ENCODE peak calls at places on chromosome 2, in nine cellular contexts. One of them, this sample, is unnamed.
A peak's percentile ranks its signal among the peaks of the same experiment; 100 is the strongest.

GRCh38 chr2:215002500-215002899 is 135.9 kb downstream of the ABCA12 start:
- DNase-seq in kidney epithelial cell: peak; percentile 4
- DNase-seq in BE2C: peak; percentile 36
- DNase-seq in amniotic stem cell: peak; percentile 42
- DNase-seq in stimulated activated CD8-positive, alpha-beta memory T cell treated with anti-CD3 and anti-CD28 coated beads, Interleukin-4, amount 100 ng/mL, for 24 hours: no peak
- DNase-seq in activated CD4-positive, alpha-beta T cell treated with anti-CD3 and anti-CD28 coated beads for 4 hours: no peak
- DNase-seq in HFFc6: peak; percentile 34
- DNase-seq in astrocyte: peak; percentile 28
- DNase-seq in activated CD8-positive, alpha-beta memory T cell treated with anti-CD3 and anti-CD28 coated beads, Interleukin-2, amount 50 U/mL, for 48 hours: no peak
- DNase-seq in this sample: no peak

GRCh38 chr2:99865818-99866676 is 276.3 kb downstream of the AFF3 start:
- DNase-seq in stimulated activated CD8-positive, alpha-beta memory T cell treated with anti-CD3 and anti-CD28 coated beads, Interleukin-4, amount 100 ng/mL, for 24 hours: no peak
- DNase-seq in activated CD8-positive, alpha-beta memory T cell treated with anti-CD3 and anti-CD28 coated beads, Interleukin-2, amount 50 U/mL, for 48 hours: no peak
- DNase-seq in activated CD4-positive, alpha-beta T cell treated with anti-CD3 and anti-CD28 coated beads for 4 hours: no peak
- DNase-seq in amniotic stem cell: no peak
- DNase-seq in astrocyte: peak; percentile 68
- DNase-seq in HFFc6: peak; percentile 35
- DNase-seq in BE2C: no peak
- DNase-seq in kidney epithelial cell: no peak
- DNase-seq in this sample: no peak

GRCh38 chr2:74429487-74430451 is 8.2 kb downstream of the WDR54 start:
- DNase-seq in astrocyte: no peak
- DNase-seq in stimulated activated CD8-positive, alpha-beta memory T cell treated with anti-CD3 and anti-CD28 coated beads, Interleukin-4, amount 100 ng/mL, for 24 hours: no peak
- DNase-seq in activated CD4-positive, alpha-beta T cell treated with anti-CD3 and anti-CD28 coated beads for 4 hours: no peak
- DNase-seq in HFFc6: no peak
- DNase-seq in activated CD8-positive, alpha-beta memory T cell treated with anti-CD3 and anti-CD28 coated beads, Interleukin-2, amount 50 U/mL, for 48 hours: no peak
- DNase-seq in BE2C: no peak
- DNase-seq in kidney epithelial cell: no peak
- DNase-seq in amniotic stem cell: no peak
- DNase-seq in this sample: no peak

GRCh38 chr2:54947596-54948519 is 102.4 kb downstream of the RTN4 start:
- DNase-seq in stimulated activated CD8-positive, alpha-beta memory T cell treated with anti-CD3 and anti-CD28 coated beads, Interleukin-4, amount 100 ng/mL, for 24 hours: no peak
- DNase-seq in activated CD8-positive, alpha-beta memory T cell treated with anti-CD3 and anti-CD28 coated beads, Interleukin-2, amount 50 U/mL, for 48 hours: no peak
- DNase-seq in kidney epithelial cell: no peak
- DNase-seq in amniotic stem cell: no peak
- DNase-seq in astrocyte: no peak
- DNase-seq in HFFc6: no peak
- DNase-seq in BE2C: no peak
- DNase-seq in activated CD4-positive, alpha-beta T cell treated with anti-CD3 and anti-CD28 coated beads for 4 hours: no peak
- DNase-seq in this sample: no peak

GRCh38 chr2:120066708-120067547 is 54.1 kb downstream of the EPB41L5 start:
- DNase-seq in BE2C: no peak
- DNase-seq in amniotic stem cell: no peak
- DNase-seq in HFFc6: no peak
- DNase-seq in activated CD4-positive, alpha-beta T cell treated with anti-CD3 and anti-CD28 coated beads for 4 hours: no peak
- DNase-seq in activated CD8-positive, alpha-beta memory T cell treated with anti-CD3 and anti-CD28 coated beads, Interleukin-2, amount 50 U/mL, for 48 hours: no peak
- DNase-seq in kidney epithelial cell: no peak
- DNase-seq in astrocyte: peak; percentile 10
- DNase-seq in stimulated activated CD8-positive, alpha-beta memory T cell treated with anti-CD3 and anti-CD28 coated beads, Interleukin-4, amount 100 ng/mL, for 24 hours: no peak
- DNase-seq in this sample: no peak

GRCh38 chr2:119315241-119315925 is 51.3 kb downstream of the C2orf76 start:
- DNase-seq in activated CD8-positive, alpha-beta memory T cell treated with anti-CD3 and anti-CD28 coated beads, Interleukin-2, amount 50 U/mL, for 48 hours: no peak
- DNase-seq in HFFc6: no peak
- DNase-seq in BE2C: no peak
- DNase-seq in astrocyte: no peak
- DNase-seq in stimulated activated CD8-positive, alpha-beta memory T cell treated with anti-CD3 and anti-CD28 coated beads, Interleukin-4, amount 100 ng/mL, for 24 hours: no peak
- DNase-seq in activated CD4-positive, alpha-beta T cell treated with anti-CD3 and anti-CD28 coated beads for 4 hours: no peak
- DNase-seq in amniotic stem cell: no peak
- DNase-seq in kidney epithelial cell: no peak
- DNase-seq in this sample: no peak

GRCh38 chr2:84458436-84459027 is 548 bp downstream of the SUCLG1 start:
- DNase-seq in kidney epithelial cell: no peak
- DNase-seq in activated CD4-positive, alpha-beta T cell treated with anti-CD3 and anti-CD28 coated beads for 4 hours: peak; percentile 21
- DNase-seq in amniotic stem cell: no peak
- DNase-seq in astrocyte: no peak
- DNase-seq in BE2C: peak; percentile 3
- DNase-seq in activated CD8-positive, alpha-beta memory T cell treated with anti-CD3 and anti-CD28 coated beads, Interleukin-2, amount 50 U/mL, for 48 hours: no peak
- DNase-seq in stimulated activated CD8-positive, alpha-beta memory T cell treated with anti-CD3 and anti-CD28 coated beads, Interleukin-4, amount 100 ng/mL, for 24 hours: no peak
- DNase-seq in HFFc6: no peak
- DNase-seq in this sample: no peak

GRCh38 chr2:55048925-55049793 is 1.1 kb downstream of the RTN4 start:
- DNase-seq in kidney epithelial cell: no peak
- DNase-seq in activated CD8-positive, alpha-beta memory T cell treated with anti-CD3 and anti-CD28 coated beads, Interleukin-2, amount 50 U/mL, for 48 hours: peak; percentile 79
- DNase-seq in activated CD4-positive, alpha-beta T cell treated with anti-CD3 and anti-CD28 coated beads for 4 hours: peak; percentile 50
- DNase-seq in HFFc6: peak; percentile 78
- DNase-seq in amniotic stem cell: peak; percentile 77
- DNase-seq in astrocyte: peak; percentile 64
- DNase-seq in stimulated activated CD8-positive, alpha-beta memory T cell treated with anti-CD3 and anti-CD28 coated beads, Interleukin-4, amount 100 ng/mL, for 24 hours: peak; percentile 36
- DNase-seq in BE2C: peak; percentile 70
- DNase-seq in this sample: peak; percentile 10

GRCh38 chr2:1282552-1282951 is 130.7 kb upstream of the TPO start:
- DNase-seq in stimulated activated CD8-positive, alpha-beta memory T cell treated with anti-CD3 and anti-CD28 coated beads, Interleukin-4, amount 100 ng/mL, for 24 hours: no peak
- DNase-seq in activated CD4-positive, alpha-beta T cell treated with anti-CD3 and anti-CD28 coated beads for 4 hours: no peak
- DNase-seq in astrocyte: no peak
- DNase-seq in kidney epithelial cell: no peak
- DNase-seq in BE2C: peak; percentile 17
- DNase-seq in amniotic stem cell: no peak
- DNase-seq in activated CD8-positive, alpha-beta memory T cell treated with anti-CD3 and anti-CD28 coated beads, Interleukin-2, amount 50 U/mL, for 48 hours: no peak
- DNase-seq in HFFc6: no peak
- DNase-seq in this sample: no peak

GRCh38 chr2:230793573-230794359 is 71.0 kb upstream of the ITM2C start:
- DNase-seq in stimulated activated CD8-positive, alpha-beta memory T cell treated with anti-CD3 and anti-CD28 coated beads, Interleukin-4, amount 100 ng/mL, for 24 hours: peak; percentile 56
- DNase-seq in kidney epithelial cell: peak; percentile 99
- DNase-seq in activated CD8-positive, alpha-beta memory T cell treated with anti-CD3 and anti-CD28 coated beads, Interleukin-2, amount 50 U/mL, for 48 hours: peak; percentile 76
- DNase-seq in astrocyte: peak; percentile 100
- DNase-seq in amniotic stem cell: peak; percentile 92
- DNase-seq in BE2C: no peak
- DNase-seq in activated CD4-positive, alpha-beta T cell treated with anti-CD3 and anti-CD28 coated beads for 4 hours: peak; percentile 64
- DNase-seq in HFFc6: peak; percentile 99
- DNase-seq in this sample: peak; percentile 97

This sample was measured in SIG-M5.